ENCODE peak calls at places on chromosome X, in seven cellular contexts. B, Q, Z, F, J, P and H are unnamed samples.

GRCh38 chrX:105018865-105019264 is 201.6 kb downstream of the TEX13A start:
- DNase-seq in Q (no peak), J (no peak), B (no peak), F (no peak), Z (no peak), P (no peak), H (no peak)

GRCh38 chrX:154463611-154464220 is 5.6 kb downstream of the PLXNA3 start:
- DNase-seq in P (no peak), Q (no peak), J (no peak), F (no peak), B (no peak), Z (no peak), H (no peak)

GRCh38 chrX:31580726-31581125 is 508.9 kb upstream of the FTHL17 start:
- DNase-seq in F (no peak), Q (no peak), Z (no peak), J (no peak), B (peak), P (no peak), H (peak)

GRCh38 chrX:134024686-134025377 is 39.4 kb upstream of the GPC3 start:
- DNase-seq in Q (no peak), F (no peak), P (no peak), Z (no peak), J (no peak), B (no peak), H (no peak)

GRCh38 chrX:154371771-154372300 is 2.6 kb downstream of the FLNA start:
- DNase-seq in J (no peak), B (no peak), P (no peak), Q (no peak), Z (no peak), F (no peak), H (no peak)

GRCh38 chrX:20144491-20144890 is 2.9 kb upstream of the EIF1AX start:
- DNase-seq in J (no peak), B (peak), Z (no peak), F (no peak), Q (no peak), P (no peak), H (peak)

GRCh38 chrX:48890934-48891401 is 6.6 kb downstream of the TIMM17B start:
- DNase-seq in J (no peak), F (peak), P (no peak), B (peak), Q (no peak), Z (no peak), H (no peak)

GRCh38 chrX:32041181-32041580 is 969.3 kb upstream of the FTHL17 start:
- DNase-seq in P (no peak), F (no peak), B (no peak), Q (no peak), J (no peak), Z (no peak), H (no peak)

GRCh38 chrX:15056044-15056443 is 182.8 kb downstream of the MOSPD2 start:
- DNase-seq in Z (no peak), B (peak), Q (no peak), J (no peak), F (no peak), P (no peak), H (peak)

GRCh38 chrX:71095971-71096701 is 485 bp downstream of the FOXO4 start:
- DNase-seq in Q (no peak), P (no peak), B (peak), Z (no peak), F (no peak), J (peak), H (peak)

GRCh38 chrX:95290455-95290854 is 1394.2 kb upstream of the DIAPH2 start:
- DNase-seq in J (no peak), B (no peak), Z (no peak), F (no peak), Q (no peak), P (no peak), H (no peak)

GRCh38 chrX:9749141-9749540 is 16.5 kb downstream of the GPR143 start:
- DNase-seq in J (no peak), B (no peak), P (no peak), F (no peak), Q (no peak), Z (no peak), H (no peak)

GRCh38 chrX:7314425-7314824 is 166.5 kb upstream of the PUDP start:
- DNase-seq in J (no peak), Z (no peak), P (no peak), Q (no peak), F (no peak), B (no peak), H (no peak)

GRCh38 chrX:65706041-65706828 is 38.8 kb downstream of the MSN start:
- DNase-seq in Q (no peak), P (peak), Z (peak), B (peak), F (no peak), J (peak), H (peak)

GRCh38 chrX:30183554-30183953 is 31.8 kb upstream of the MAGEB2 start:
- DNase-seq in J (no peak), Z (no peak), B (no peak), Q (no peak), P (no peak), F (no peak), H (peak)

GRCh38 chrX:108091878-108092291 is 307 bp downstream of the ATG4A start:
- DNase-seq in B (no peak), Q (no peak), J (no peak), F (no peak), Z (no peak), P (no peak), H (peak)

GRCh38 chrX:27966955-27967354 is 14.3 kb downstream of the DCAF8L1 start:
- DNase-seq in Z (no peak), Q (no peak), P (no peak), F (peak), B (no peak), J (no peak), H (no peak)

GRCh38 chrX:1535241-1536041 is 1.5 kb downstream of the P2RY8 start:
- DNase-seq in B (no peak), P (peak), Q (peak), J (peak), F (peak), Z (peak), H (no peak)

GRCh38 chrX:39859991-39860861 is 237.5 kb downstream of the BCOR start:
- DNase-seq in J (peak), Z (peak), B (peak), F (peak), P (no peak), Q (no peak), H (peak)

GRCh38 chrX:100863326-100863854 is 10.8 kb downstream of the NOX1 start:
- DNase-seq in Q (no peak), J (no peak), Z (no peak), P (no peak), B (no peak), F (no peak), H (no peak)

GRCh38 chrX:75156537-75156945 is 458 bp upstream of the ABCB7 start:
- DNase-seq in Q (no peak), Z (no peak), J (no peak), P (no peak), B (peak), F (peak), H (peak)

GRCh38 chrX:49915352-49916222 is 6.8 kb upstream of the CLCN5 start:
- DNase-seq in F (peak), B (peak), J (peak), Q (peak), P (peak), Z (peak), H (peak)

GRCh38 chrX:14528629-14529287 is 578 bp upstream of the GLRA2 start:
- DNase-seq in Z (peak), J (peak), Q (peak), P (peak), F (peak), B (peak), H (peak)

GRCh38 chrX:40176256-40176978 is 78.7 kb upstream of the BCOR start:
- DNase-seq in Q (no peak), P (peak), Z (peak), B (peak), J (peak), F (peak), H (peak)

GRCh38 chrX:275967-276587 is 5.1 kb upstream of the PLCXD1 start:
- DNase-seq in Q (no peak), F (peak), J (peak), Z (peak), B (peak), P (peak), H (peak)

GRCh38 chrX:39969099-39969825 is 128.5 kb downstream of the BCOR start:
- DNase-seq in J (peak), Q (peak), B (no peak), Z (no peak), F (no peak), P (no peak), H (peak)

GRCh38 chrX:135893294-135893817 is at the start of the genes CT45A10 and SAGE1:
- DNase-seq in B (no peak), F (no peak), J (no peak), Q (no peak), P (no peak), Z (no peak), H (no peak)

GRCh38 chrX:103153661-103154060 is 60.7 kb upstream of the NXF3 start:
- DNase-seq in J (no peak), F (no peak), Q (no peak), P (no peak), Z (no peak), B (peak), H (peak)

GRCh38 chrX:108453841-108454240 is 14.2 kb downstream of the COL4A5 start:
- DNase-seq in P (no peak), Z (no peak), F (no peak), B (no peak), J (no peak), Q (no peak), H (no peak)

GRCh38 chrX:70592091-70592490 is 147.5 kb downstream of the DLG3 start:
- DNase-seq in Z (no peak), Q (no peak), B (peak), P (no peak), F (no peak), J (no peak), H (peak)

GRCh38 chrX:151151668-151152267 is 24.6 kb upstream of the GPR50 start:
- DNase-seq in Z (peak), F (peak), Q (peak), B (peak), J (no peak), P (no peak), H (peak)

GRCh38 chrX:6226053-6226645 is 2.5 kb downstream of the NLGN4X start:
- DNase-seq in F (no peak), Q (no peak), B (no peak), Z (no peak), J (no peak), P (no peak), H (no peak)

GRCh38 chrX:132272826-132273225 is 53.6 kb upstream of the RAP2C start:
- DNase-seq in J (no peak), Q (no peak), P (no peak), F (no peak), B (no peak), Z (no peak), H (no peak)

GRCh38 chrX:135625995-135626394 is 87.4 kb upstream of the CT45A1 start:
- DNase-seq in B (peak), Q (no peak), Z (no peak), J (no peak), P (no peak), F (peak), H (peak)

GRCh38 chrX:137482136-137482535 is 83.8 kb upstream of the ZIC3 start:
- DNase-seq in J (no peak), F (no peak), Q (no peak), Z (no peak), P (no peak), B (no peak), H (no peak)